ENCODE peak calls at places on chromosomes 5 and 9, in five cellular contexts. I is uterus, Y is body of pancreas, C is OCI-LY7, P is dorsolateral prefrontal cortex. O is an unnamed sample.

GRCh38 chr9:110752766-110753165 is 84.2 kb downstream of the MUSK start:
- DNase-seq in C (no peak), Y (no peak), I (no peak), P (no peak), O (peak)

GRCh38 chr9:91750343-91750742 is 199.7 kb downstream of the ROR2 start:
- DNase-seq in C (no peak), P (no peak), I (no peak), Y (no peak), O (no peak)

GRCh38 chr5:139888368-139888767 is 92.8 kb downstream of the PSD2 start:
- DNase-seq in Y (no peak), C (no peak), P (no peak), I (no peak), O (no peak)

GRCh38 chr9:114382951-114383865 is 4.6 kb downstream of the AKNA start:
- DNase-seq in P (no peak), I (peak), Y (no peak), C (no peak), O (no peak)

GRCh38 chr9:36141288-36141687 is 4.8 kb downstream of the GLIPR2 start:
- DNase-seq in P (no peak), Y (no peak), I (peak), C (no peak), O (no peak)

GRCh38 chr5:71651554-71651953 is 64.4 kb downstream of the MCCC2 start:
- DNase-seq in Y (no peak), I (no peak), C (no peak), P (no peak), O (no peak)

GRCh38 chr5:68339921-68340321 is 124.4 kb downstream of the PIK3R1 start:
- DNase-seq in Y (no peak), P (no peak), C (no peak), I (no peak), O (no peak)

GRCh38 chr5:31317642-31318041 is 124.2 kb downstream of the CDH6 start:
- DNase-seq in Y (no peak), P (no peak), C (no peak), I (no peak), O (no peak)

GRCh38 chr9:81522721-81523551 is 166.4 kb downstream of the TLE1 start:
- DNase-seq in I (no peak), P (no peak), Y (peak), C (peak), O (no peak)

GRCh38 chr9:93205045-93205768 is 21.3 kb downstream of the WNK2 start:
- DNase-seq in I (peak), Y (peak), P (no peak), C (peak), O (peak)

GRCh38 chr9:111759762-111760639 is 34.7 kb downstream of the SHOC1 start:
- DNase-seq in P (no peak), C (peak), I (peak), Y (peak), O (no peak)

DNA sequence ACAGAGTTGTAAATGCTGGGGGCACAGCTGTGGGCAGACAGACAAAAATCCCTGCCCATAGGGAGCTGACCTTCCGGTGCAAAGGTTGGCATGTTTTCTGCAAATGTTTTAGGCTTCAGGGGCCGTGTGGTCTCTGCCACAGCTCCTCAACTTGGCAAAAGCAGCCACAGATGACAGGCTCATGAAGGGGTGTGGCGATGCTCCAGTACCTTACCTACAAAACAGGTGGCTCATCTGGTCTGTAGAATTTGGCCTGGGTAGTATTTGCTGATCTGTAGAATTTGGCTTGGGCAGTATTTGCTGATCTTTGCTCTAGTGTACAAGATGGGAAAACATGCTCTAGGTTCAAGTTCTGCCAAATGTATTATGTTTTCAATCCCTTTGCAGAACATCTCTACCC is 283.9 kb downstream of the GADD45G start:
- DNase-seq in Y (no peak), I (no peak), P (no peak), C (no peak), O (peak)
- TF ChIP-seq CTCF in Y (no peak), I (no peak), P (no peak), C (no peak), O (no peak)

GRCh38 chr9:124017929-124018730 is 6.6 kb downstream of the LHX2 start:
- DNase-seq in I (no peak), Y (no peak), P (no peak), C (no peak), O (no peak)

GRCh38 chr9:124016152-124017063 is 4.8 kb downstream of the LHX2 start:
- DNase-seq in C (no peak), I (no peak), Y (no peak), P (no peak), O (no peak)

GRCh38 chr9:124018731-124019697 is 7.4 kb downstream of the LHX2 start:
- DNase-seq in I (no peak), C (no peak), P (no peak), Y (no peak), O (no peak)

GRCh38 chr9:124015661-124016131 is 4.1 kb downstream of the LHX2 start:
- DNase-seq in C (no peak), Y (no peak), I (no peak), P (no peak), O (no peak)

DNA sequence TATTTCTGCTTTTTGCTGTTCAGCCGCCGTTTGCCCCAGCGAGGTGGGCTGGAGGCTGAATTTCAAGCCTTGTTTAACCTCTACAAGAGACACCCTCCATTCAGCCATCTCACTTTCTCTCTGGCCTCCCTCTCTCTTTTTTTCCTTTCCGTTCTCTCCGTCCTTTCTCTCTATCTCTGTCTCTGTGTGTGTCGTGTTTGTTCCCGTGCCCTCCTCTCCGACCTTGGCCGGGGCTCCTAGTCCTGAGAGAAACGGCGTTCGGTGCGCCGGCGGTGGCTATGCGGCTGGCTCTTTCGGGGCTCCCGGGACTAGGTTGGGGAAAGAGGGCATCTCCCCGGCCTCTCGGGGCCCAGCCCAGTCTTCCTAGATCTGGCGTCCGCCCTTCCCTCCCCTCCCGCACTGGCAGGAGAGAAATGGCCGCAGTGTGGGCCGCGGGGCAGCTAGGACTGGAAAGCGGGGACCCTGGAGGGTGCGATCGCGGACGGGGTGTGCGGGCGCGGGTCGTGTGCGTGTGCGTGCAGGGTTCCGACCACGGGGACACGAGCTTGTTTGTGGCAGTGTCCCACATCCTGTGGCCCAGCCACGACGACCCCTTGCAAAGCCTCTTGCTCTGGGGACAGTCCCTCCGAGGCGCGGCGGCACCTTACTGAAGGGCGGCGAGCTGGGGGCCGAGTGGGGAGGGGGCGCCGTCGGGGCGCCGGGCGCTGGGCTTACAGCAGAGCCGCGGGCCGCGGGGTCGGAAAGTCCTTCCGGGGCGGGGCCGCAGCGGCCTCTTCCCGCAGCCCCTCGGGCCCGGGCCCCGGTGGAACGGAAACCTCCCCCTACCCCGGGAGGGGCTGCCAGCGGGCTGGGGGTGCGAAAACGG is 5.7 kb downstream of the LHX2 start:
- DNase-seq in P (no peak), I (no peak), Y (no peak), C (no peak), O (no peak)
- H3K27ac ChIP-seq in P (peak), I (no peak), Y (no peak), C (no peak), O (no peak)

GRCh38 chr9:112921549-112921948 is 30.9 kb upstream of the SLC46A2 start:
- DNase-seq in I (no peak), C (peak), Y (no peak), P (no peak), O (no peak)
- TF ChIP-seq CTCF in I (no peak), C (peak), Y (peak), P (peak), O (peak)

GRCh38 chr5:165920655-165921054 is 2370.8 kb upstream of the WWC1 start:
- DNase-seq in Y (no peak), C (no peak), I (no peak), P (no peak), O (no peak)
- H3K27ac ChIP-seq in Y (no peak), C (no peak), I (no peak), P (no peak), O (no peak)

GRCh38 chr9:28956111-28956880 is 1383.0 kb upstream of the C9orf72 start:
- DNase-seq in Y (no peak), C (no peak), P (no peak), I (no peak), O (no peak)

GRCh38 chr9:28946648-28947047 is 1373.4 kb upstream of the C9orf72 start:
- DNase-seq in Y (no peak), C (no peak), P (no peak), I (no peak), O (no peak)

GRCh38 chr9:28951945-28952344 is 1378.7 kb upstream of the C9orf72 start:
- DNase-seq in Y (no peak), I (no peak), P (no peak), C (no peak), O (no peak)
- TF ChIP-seq CTCF in Y (no peak), I (no peak), P (no peak), C (peak), O (peak)

DNA sequence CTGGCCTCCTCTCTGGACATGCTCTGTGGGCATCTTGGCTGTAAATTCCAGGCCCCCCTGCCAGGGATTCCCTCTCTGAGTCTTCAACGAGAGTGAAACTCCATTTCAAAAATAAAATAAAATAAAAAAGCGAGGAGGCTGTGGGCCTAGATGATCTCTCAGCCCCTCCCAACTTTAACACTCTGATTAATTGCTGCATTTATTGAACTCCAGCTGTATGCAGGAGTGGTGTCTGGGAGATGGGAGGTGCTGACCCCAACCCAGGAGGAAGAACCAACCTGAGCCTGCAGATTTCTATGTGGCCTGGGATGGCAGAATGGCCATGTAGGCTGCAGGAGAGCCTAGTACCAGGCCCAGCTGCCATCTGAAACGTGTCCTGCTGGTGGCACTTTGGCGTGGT is 154.5 kb upstream of the IER5L start:
- DNase-seq in C (no peak), Y (no peak), I (no peak), P (no peak), O (no peak)
- H3K27ac ChIP-seq in C (no peak), Y (no peak), I (peak), P (peak), O (peak)

GRCh38 chr9:12703996-12704395 is 10.8 kb downstream of the TYRP1 start:
- DNase-seq in I (no peak), Y (no peak), P (no peak), C (no peak), O (no peak)

GRCh38 chr9:12699529-12699928 is 6.3 kb downstream of the TYRP1 start:
- DNase-seq in C (no peak), I (no peak), P (no peak), Y (no peak), O (no peak)

GRCh38 chr9:12705738-12706391 is 12.7 kb downstream of the TYRP1 start:
- DNase-seq in I (no peak), P (no peak), Y (no peak), C (no peak), O (no peak)

GRCh38 chr9:12698986-12699385 is 5.8 kb downstream of the TYRP1 start:
- DNase-seq in P (no peak), I (no peak), C (no peak), Y (no peak), O (no peak)

GRCh38 chr9:12702160-12702758 is 9.1 kb downstream of the TYRP1 start:
- DNase-seq in P (peak), I (peak), C (no peak), Y (peak), O (no peak)
- TF ChIP-seq CTCF in P (peak), I (peak), C (no peak), Y (peak), O (peak)

GRCh38 chr5:43643750-43644149 is 40.8 kb downstream of the NNT start:
- DNase-seq in Y (no peak), P (no peak), C (no peak), I (no peak), O (no peak)
- H3K27ac ChIP-seq in Y (no peak), P (no peak), C (no peak), I (no peak), O (no peak)

O was measured in RWPE2.